ENCODE peak calls at places on chromosomes 6 and 20, in nine cellular contexts. A is neural progenitor cell, K is Peyer's patch, M is GM23338, R is left lung, H is aorta, Y is endothelial cell of umbilical vein, P is IMR-90, J is heart left ventricle. I is an unnamed sample. For H3K27me3 and H3K4me1, the result is how much of the 10 kb centered on the place peaks cover.

GRCh38 chr20:64269604-64270411 is 14.3 kb downstream of the PCMTD2 start:
- DNase-seq in A (no peak), K (no peak), M (no peak), R (no peak), H (no peak), Y (no peak), P (no peak), J (no peak), I (no peak)

GRCh38 chr6:79824231-79824630 is 123.1 kb downstream of the ELOVL4 start:
- DNase-seq in A (no peak), K (no peak), M (no peak), R (no peak), H (no peak), Y (no peak), P (no peak), J (no peak), I (no peak)

GRCh38 chr6:157068691-157069228 is 254.6 kb downstream of the TMEM242 start:
- DNase-seq in A (no peak), K (no peak), M (no peak), R (no peak), H (no peak), Y (no peak), P (peak), J (no peak), I (no peak)

GRCh38 chr20:6051505-6051904 is 2.4 kb downstream of the LRRN4 start:
- DNase-seq in A (no peak), K (no peak), M (peak), R (no peak), H (no peak), Y (peak), P (peak), J (no peak), I (no peak)

GRCh38 chr6:144314003-144314485 is 28.9 kb downstream of the UTRN start:
- DNase-seq in A (no peak), K (no peak), M (no peak), R (peak), H (peak), Y (peak), P (peak), J (peak), I (peak)

GRCh38 chr6:12420626-12421025 is 130.5 kb downstream of the EDN1 start:
- DNase-seq in A (peak), K (no peak), M (no peak), R (no peak), H (no peak), Y (no peak), P (peak), J (no peak), I (no peak)

GRCh38 chr6:167295495-167296292 is 4.6 kb downstream of the UNC93A start:
- DNase-seq in A (no peak), K (no peak), M (no peak), R (no peak), H (no peak), Y (no peak), P (no peak), J (no peak), I (no peak)

GRCh38 chr20:10110151-10110550 is 75.4 kb downstream of the ANKEF1 start:
- DNase-seq in A (no peak), K (no peak), M (no peak), R (no peak), H (no peak), Y (no peak), P (peak), J (no peak), I (no peak)

GRCh38 chr6:21461844-21462518 is 131.6 kb upstream of the SOX4 start:
- DNase-seq in A (no peak), K (no peak), M (no peak), R (no peak), H (no peak), Y (no peak), P (no peak), J (no peak), I (no peak)

GRCh38 chr20:35453647-35454046 is 1.8 kb upstream of the CEP250 start:
- DNase-seq in A (no peak), K (no peak), M (no peak), R (no peak), H (no peak), Y (no peak), P (no peak), J (no peak), I (no peak)

GRCh38 chr20:46791722-46792416 is 82.4 kb downstream of the SLC2A10 start:
- DNase-seq in A (no peak), K (no peak), M (peak), R (no peak), H (no peak), Y (no peak), P (no peak), J (no peak), I (no peak)

GRCh38 chr20:13684566-13685222 is 46.0 kb upstream of the TASP1 start:
- DNase-seq in A (no peak), K (no peak), M (no peak), R (no peak), H (no peak), Y (no peak), P (no peak), J (no peak), I (no peak)

DNA sequence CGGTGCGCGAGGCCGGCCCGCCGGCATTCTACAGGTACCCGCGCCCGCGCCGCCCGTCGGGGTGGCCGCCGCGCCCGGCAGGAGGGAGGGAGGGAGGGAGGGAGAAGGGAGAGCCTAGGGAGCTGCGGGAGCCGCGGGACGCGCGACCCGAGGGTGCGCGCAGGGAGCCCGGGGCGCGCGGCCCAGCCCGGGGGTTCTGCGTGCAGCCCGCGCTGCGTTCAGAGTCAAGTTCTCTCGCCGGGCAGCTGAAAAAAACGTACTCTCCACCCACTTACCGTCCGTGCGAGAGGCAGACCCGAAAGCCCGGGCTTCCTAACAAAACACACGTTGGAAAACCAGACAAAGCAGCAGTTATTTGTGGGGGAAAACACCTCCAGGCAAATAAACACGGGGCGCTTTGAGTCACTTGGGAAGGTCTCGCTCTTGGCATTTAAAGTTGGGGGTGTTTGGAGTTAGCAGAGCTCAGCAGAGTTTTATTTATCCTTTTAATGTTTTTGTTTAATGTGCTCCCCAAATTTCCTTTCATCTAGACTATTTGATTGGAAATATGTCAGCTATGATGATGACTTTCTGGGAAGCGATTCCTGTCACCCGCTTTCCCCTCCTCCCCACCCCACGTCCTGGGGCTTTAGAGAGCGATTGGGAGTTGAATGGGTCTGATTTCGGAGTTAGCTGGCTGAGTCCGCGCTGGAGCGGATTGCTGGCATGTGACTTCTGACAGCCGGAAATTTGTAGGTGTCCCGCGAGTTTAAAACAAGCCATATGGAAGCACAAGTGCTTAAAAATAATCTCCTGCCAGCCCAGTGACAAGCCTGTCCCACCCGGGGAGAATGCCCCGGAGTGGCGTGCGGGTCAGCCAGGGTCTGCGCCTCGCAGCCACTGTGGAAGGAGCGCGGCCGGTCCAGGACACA is 1.1 kb downstream of the ESR1 start:
- DNase-seq in A (peak), K (no peak), M (peak), R (no peak), H (peak), Y (no peak), P (no peak), J (no peak), I (no peak)
- H3K27me3 ChIP-seq in A (half or more), K (under half), M (half or more), R (half or more), H (under half), Y (half or more), P (under half), J (under half), I (under half)

GRCh38 chr20:44021186-44021585 is 106.5 kb downstream of the TOX2 start:
- DNase-seq in A (no peak), K (no peak), M (no peak), R (no peak), H (no peak), Y (no peak), P (no peak), J (no peak), I (no peak)
- H3K4me3 ChIP-seq in A (no peak), K (no peak), M (no peak), R (no peak), H (no peak), Y (no peak), P (no peak), J (no peak), I (no peak)

DNA sequence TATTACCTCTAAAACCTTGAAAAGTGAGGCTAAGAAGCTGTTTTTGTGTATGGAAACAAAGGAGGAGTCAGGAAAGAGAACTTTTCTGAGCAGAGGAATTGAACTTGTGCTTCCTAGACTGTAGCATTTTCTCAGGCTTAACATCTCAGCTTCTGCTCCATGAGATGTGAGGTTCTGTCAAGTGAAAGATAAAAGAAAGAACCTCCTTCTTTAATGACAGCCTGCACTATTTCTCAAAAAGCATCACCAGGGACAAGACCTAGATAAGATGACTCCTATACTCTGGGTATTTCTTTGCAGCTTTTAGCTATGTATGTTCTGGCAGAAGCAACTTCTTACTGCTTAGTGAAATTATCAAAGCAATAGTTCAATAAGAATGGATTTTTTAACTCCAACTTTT is 87.6 kb upstream of the KCNQ5 start:
- DNase-seq in A (no peak), K (no peak), M (no peak), R (no peak), H (no peak), Y (no peak), P (no peak), J (no peak), I (no peak)
- H3K4me1 ChIP-seq in A (under half), K (under half), M (under half), R (under half), H (under half), Y (under half), P (under half), J (under half), I (under half)

DNA sequence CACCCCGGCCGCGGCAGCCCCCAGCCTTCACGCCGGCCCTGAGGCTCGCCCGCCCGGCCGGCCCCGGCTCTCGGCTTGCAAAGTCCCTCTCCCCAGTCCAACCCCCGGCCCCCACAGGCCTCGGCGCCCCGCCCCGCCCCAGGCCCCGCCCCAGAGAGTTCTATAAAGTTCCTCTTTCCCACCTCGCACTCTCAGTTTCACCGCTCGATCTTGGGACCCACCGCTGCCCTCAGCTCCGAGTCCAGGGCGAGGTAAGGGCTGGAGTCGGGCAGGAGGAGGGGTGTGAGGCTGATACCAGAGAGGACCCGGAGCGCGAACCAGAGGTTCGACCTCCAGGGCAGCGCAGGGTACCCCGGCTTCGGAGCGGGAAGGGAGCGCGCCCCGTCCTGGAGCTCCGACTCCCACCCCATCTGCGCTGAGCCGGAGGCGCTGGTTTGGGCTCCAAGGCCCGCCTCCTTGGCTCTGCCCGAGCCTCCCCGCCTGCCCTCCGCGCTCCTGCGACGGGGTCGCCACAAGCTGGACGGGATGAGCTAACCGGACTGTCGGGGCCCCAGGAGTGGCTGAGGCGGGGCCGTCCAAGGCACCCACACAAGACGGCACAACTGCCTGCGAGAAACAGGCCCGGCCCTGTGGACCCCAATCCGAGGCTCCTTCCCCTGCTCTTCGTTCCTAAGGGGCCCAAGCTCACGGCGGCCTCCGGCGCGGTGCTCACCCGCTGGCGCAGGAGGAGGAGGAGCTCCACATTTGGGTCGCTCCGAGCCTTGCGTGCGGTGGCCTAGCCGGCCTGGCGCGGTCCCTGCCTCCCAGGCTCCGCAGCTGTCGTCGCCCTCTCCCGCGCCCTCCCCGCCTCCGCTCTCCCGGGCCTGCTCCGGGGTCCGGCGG is at the start of gene IRF4:
- DNase-seq in A (peak), K (no peak), M (peak), R (no peak), H (no peak), Y (no peak), P (no peak), J (no peak), I (no peak)
- H3K27me3 ChIP-seq in A (half or more), K (under half), M (half or more), R (half or more), H (under half), Y (under half), P (half or more), J (under half), I (half or more)

DNA sequence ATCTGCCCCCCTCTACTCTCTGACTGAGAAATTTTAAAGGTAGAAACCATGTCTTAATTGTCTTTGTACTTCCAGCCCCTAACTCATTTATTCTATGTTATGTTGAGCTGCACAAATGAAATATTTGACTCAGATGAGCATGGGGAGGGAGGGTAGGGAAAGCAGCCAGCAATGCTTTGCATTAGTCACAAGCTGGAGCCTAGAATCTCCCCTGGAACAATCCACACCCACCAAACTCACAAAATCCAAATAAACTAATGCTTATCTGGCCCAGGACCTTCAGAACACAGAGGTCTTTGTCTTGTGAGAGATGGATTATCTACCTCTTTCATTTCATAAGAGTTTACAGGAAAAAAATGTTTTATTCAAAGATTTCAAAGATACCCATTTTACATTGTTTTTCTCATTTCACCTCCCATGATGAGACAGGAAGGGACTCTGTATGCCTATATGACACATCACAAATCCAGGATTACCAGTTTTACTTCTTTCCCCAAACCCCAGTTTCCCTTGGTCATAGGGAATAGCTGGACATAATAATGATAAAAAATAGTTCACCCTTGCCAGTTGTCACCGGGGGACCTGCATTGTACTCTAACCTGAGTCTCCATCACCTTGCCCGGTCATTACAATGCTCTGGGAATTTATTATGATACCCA is 466.9 kb downstream of the KIF16B start:
- DNase-seq in A (no peak), K (no peak), M (no peak), R (no peak), H (no peak), Y (no peak), P (no peak), J (no peak), I (no peak)
- H3K4me3 ChIP-seq in A (no peak), K (no peak), M (no peak), R (no peak), H (no peak), Y (no peak), P (no peak), J (no peak), I (no peak)

GRCh38 chr20:49268600-49269365 is 9.1 kb downstream of the ZNFX1 start:
- DNase-seq in A (no peak), K (no peak), M (no peak), R (no peak), H (no peak), Y (no peak), P (peak), J (no peak), I (no peak)
- H3K4me1 ChIP-seq in A (under half), K (under half), M (under half), R (under half), H (under half), Y (under half), P (under half), J (under half), I (under half)